ENCODE peak calls at places on chromosomes 11 and 22, in seven cellular contexts. M is uterus; Z is HCT116; I is CD4-positive, CD25-positive, alpha-beta regulatory T cell; W is GM23248; U is GM23338; A is Peyer's patch. R is an unnamed sample.

GRCh38 chr22:20155330-20156041 is 4.6 kb upstream of the CCDC188 start:
- DNase-seq in M (peak), Z (no peak), I (no peak), W (peak), U (no peak), A (no peak), R (peak)

GRCh38 chr22:42933783-42934144 is 76.7 kb upstream of the ARFGAP3 start:
- DNase-seq in M (no peak), Z (no peak), I (no peak), W (peak), U (no peak), A (no peak), R (no peak)

GRCh38 chr22:24134090-24134846 is 47.0 kb upstream of the SUSD2 start:
- DNase-seq in M (no peak), Z (no peak), I (peak), W (no peak), U (peak), A (no peak), R (peak)

GRCh38 chr11:123628936-123629683 is 25.3 kb downstream of the SCN3B start:
- DNase-seq in M (peak), Z (no peak), I (no peak), W (peak), U (no peak), A (no peak), R (peak)

GRCh38 chr11:2792376-2793250 is 92.8 kb upstream of the KCNQ1OT1 start:
- DNase-seq in M (peak), Z (no peak), I (no peak), W (no peak), U (peak), A (peak), R (peak)

GRCh38 chr11:118785362-118785761 is 5.6 kb downstream of the DDX6 start:
- DNase-seq in M (no peak), Z (no peak), I (no peak), W (peak), U (no peak), A (no peak), R (no peak)

GRCh38 chr11:128497057-128497957 is 90.1 kb downstream of the ETS1 start:
- DNase-seq in M (peak), Z (peak), I (no peak), W (peak), U (no peak), A (no peak), R (no peak)

GRCh38 chr11:3642071-3642951 is 519 bp upstream of the ART5 start:
- DNase-seq in M (peak), Z (peak), I (peak), W (peak), U (peak), A (peak), R (peak)

GRCh38 chr22:41833369-41834004 is 582 bp downstream of the SREBF2 start:
- DNase-seq in M (peak), Z (no peak), I (no peak), W (peak), U (peak), A (peak), R (peak)

GRCh38 chr22:39090426-39091064 is 6.5 kb upstream of the APOBEC3H start:
- DNase-seq in M (no peak), Z (no peak), I (peak), W (peak), U (no peak), A (no peak), R (no peak)

GRCh38 chr11:10294289-10294953 is 402 bp upstream of the SBF2 start:
- DNase-seq in M (peak), Z (no peak), I (no peak), W (peak), U (peak), A (peak), R (peak)

GRCh38 chr11:47177229-47177845 is 658 bp upstream of the ARFGAP2 start:
- DNase-seq in M (no peak), Z (peak), I (peak), W (peak), U (peak), A (no peak), R (peak)

GRCh38 chr11:40434941-40435340 is 1024.5 kb downstream of the LRRC4C start:
- DNase-seq in M (no peak), Z (no peak), I (no peak), W (no peak), U (no peak), A (no peak), R (no peak)

GRCh38 chr11:47394322-47395224 is 13.8 kb upstream of the SLC39A13 start:
- DNase-seq in M (no peak), Z (no peak), I (peak), W (no peak), U (no peak), A (peak), R (peak)

GRCh38 chr11:102279641-102280170 is 37.6 kb upstream of the BIRC3 start:
- DNase-seq in M (no peak), Z (no peak), I (no peak), W (peak), U (peak), A (no peak), R (no peak)

GRCh38 chr22:42909363-42910058 is 52.4 kb upstream of the ARFGAP3 start:
- DNase-seq in M (no peak), Z (no peak), I (no peak), W (no peak), U (no peak), A (no peak), R (no peak)

GRCh38 chr11:89491141-89491690 is at the start of gene NOX4:
- DNase-seq in M (peak), Z (no peak), I (no peak), W (peak), U (peak), A (peak), R (peak)

GRCh38 chr22:45503071-45503815 is 560 bp downstream of the FBLN1 start:
- DNase-seq in M (no peak), Z (no peak), I (no peak), W (peak), U (peak), A (peak), R (no peak)

GRCh38 chr11:66126808-66127555 is 56.9 kb downstream of the PACS1 start:
- DNase-seq in M (peak), Z (no peak), I (peak), W (peak), U (peak), A (no peak), R (peak)

DNA sequence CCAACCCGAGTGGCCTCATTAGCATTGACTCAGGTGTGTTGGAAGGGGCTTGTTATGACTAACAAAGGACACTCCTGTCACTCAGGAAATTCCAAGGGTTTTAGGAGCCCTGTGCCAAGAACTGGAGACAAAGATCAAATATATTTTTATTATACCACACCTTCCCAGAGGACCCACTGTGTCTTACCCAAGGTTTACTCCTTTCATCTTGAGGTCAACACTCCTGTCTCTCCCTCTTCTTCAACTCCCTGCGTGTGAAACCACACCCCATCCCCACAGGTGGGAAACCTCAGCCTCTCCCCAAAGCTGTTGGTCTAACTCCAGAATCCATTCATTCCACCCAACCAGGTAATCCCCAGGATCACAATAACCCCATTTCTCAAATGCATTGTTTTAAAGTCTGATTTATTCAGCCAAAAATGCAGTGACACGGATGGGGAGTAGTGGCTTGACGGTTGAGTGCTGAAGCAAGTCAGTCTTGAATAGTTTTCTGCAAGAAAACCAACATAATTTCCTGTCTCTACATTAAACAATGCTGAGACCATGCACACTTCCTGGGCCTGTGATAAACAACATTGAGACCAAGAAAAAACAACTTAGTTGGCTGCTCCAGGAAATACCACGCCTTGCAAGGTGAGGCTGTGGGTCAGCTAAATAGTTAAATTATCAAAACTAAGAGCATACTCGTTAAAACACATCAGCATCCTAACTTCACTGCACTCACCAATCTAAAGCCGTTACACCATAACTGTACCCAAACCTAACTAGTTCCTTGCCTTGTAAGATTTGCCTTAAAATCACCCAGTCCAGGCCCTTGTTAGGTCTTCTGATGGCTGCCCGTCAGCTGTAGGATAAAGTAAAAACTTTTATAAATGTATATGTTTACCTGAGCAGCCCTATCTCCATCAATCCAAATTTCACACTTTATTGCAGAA is 38.5 kb upstream of the SPON1 start:
- DNase-seq in M (no peak), Z (peak), I (peak), W (no peak), U (no peak), A (no peak), R (no peak)
- H3K4me3 ChIP-seq in M (no peak), Z (no peak), I (peak), W (no peak), U (no peak), A (no peak), R (no peak)

DNA sequence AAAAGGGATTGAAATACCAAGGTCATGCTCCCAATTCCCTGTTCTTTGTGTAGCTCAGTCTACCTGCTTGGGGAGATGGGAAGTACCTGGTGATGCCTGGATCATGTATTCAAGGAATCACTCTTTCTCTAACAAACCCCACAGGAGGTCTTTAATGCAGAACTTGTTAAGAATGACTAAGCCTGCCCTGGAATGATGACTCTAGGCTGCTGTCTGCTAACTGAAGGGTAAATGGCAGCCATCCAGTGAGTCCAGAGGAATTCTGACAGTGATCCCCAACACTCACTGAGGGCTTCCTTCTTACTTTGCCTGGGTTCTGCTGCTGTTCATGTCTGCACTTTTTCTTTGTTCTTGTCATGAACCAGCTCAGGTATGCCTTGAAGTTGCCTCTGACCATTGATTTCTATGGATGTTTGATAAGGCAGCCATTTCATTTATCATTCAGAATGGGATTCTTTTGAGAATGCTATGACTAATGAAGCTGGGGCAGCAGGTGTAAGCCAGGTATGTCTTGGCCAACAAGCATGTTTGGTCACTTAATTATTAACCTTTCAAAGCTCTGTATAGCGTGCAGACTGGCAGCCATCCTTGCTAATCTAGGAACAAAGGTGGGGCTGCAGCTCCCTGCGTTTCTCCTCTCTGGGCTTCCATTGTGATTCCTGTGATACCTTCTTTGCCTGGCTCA is 11.4 kb downstream of the PRSS23 start:
- DNase-seq in M (no peak), Z (peak), I (no peak), W (peak), U (peak), A (no peak), R (no peak)
- H3K27ac ChIP-seq in M (peak), Z (peak), I (no peak), W (no peak), U (no peak), A (no peak), R (no peak)

GRCh38 chr11:68412593-68413475 is 47.7 kb upstream of the PPP6R3 start:
- DNase-seq in M (peak), Z (no peak), I (no peak), W (peak), U (no peak), A (no peak), R (peak)
- H3K4me3 ChIP-seq in M (no peak), Z (no peak), I (no peak), W (no peak), U (no peak), A (no peak), R (no peak)

GRCh38 chr22:18060646-18061620 is 16.9 kb upstream of the PEX26 start:
- DNase-seq in M (no peak), Z (no peak), I (no peak), W (peak), U (no peak), A (peak), R (no peak)
- H3K27ac ChIP-seq in M (peak), Z (no peak), I (no peak), W (peak), U (no peak), A (no peak), R (no peak)

DNA sequence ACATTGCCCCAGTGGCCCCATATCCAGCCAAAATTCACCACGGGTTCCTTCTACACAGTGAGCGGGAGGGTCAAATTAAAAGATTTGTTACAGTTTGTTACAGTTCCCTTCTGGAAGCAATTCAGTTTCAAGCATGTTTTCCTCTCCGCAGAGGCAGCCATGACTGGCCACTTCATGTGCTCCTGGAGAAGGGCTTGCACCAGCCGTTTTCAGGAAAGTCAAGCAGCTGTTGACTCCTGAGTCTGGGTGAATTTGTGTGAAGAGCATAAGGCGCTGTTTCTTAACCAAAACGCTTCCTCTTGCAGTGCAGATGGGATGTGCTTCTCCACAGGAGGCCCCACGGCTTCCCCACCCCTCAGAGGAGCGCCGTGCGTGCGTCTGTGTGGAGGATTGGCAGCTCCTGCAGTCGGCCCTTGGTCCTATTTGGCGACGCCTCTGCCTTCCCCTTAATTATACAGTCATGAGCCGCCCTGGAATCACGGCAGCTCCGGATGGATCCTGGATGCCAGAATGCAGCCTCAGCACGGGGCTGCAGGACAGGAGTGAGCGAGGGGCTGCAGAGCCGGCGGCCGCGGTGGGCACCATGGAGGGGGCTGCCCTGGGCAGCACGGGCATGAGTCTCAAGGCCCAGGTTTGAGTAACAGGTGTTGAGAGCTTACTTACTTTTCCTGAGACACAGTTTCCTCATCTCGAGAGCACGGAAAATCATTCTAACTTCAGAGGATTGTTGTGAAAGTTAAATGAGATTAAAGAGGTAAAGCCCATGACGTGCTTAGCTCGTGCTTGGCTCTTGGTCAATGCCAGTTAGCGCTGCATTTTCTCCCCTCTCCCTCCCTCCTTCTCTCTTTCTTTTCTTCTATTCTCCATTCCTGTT is 54.2 kb upstream of the B3GAT1 start:
- DNase-seq in M (no peak), Z (no peak), I (no peak), W (no peak), U (peak), A (peak), R (no peak)
- H3K4me3 ChIP-seq in M (no peak), Z (no peak), I (no peak), W (no peak), U (peak), A (peak), R (no peak)

DNA sequence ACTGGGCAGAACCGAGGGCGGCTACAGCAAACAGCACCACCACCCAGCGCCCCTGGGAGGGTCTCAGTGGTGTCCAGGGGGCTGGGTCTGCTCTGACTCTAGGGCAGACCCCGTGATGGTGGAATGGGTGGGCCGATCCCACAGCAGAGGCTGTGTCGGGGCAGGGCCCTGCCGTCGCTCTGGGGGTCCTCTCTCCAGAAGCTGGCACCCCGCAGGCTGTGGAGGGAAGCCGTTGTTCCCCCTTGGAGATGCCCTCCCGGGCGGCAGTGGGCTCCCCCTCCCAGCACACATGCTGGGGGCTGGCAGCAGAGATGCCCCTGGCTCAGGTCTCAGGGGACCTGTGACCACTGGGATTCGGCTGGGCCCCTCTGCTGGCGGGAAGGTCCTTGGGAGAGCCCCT is 31.2 kb downstream of the TPCN2 start:
- DNase-seq in M (no peak), Z (no peak), I (no peak), W (no peak), U (no peak), A (no peak), R (no peak)
- H3K27ac ChIP-seq in M (no peak), Z (peak), I (peak), W (peak), U (no peak), A (no peak), R (no peak)

DNA sequence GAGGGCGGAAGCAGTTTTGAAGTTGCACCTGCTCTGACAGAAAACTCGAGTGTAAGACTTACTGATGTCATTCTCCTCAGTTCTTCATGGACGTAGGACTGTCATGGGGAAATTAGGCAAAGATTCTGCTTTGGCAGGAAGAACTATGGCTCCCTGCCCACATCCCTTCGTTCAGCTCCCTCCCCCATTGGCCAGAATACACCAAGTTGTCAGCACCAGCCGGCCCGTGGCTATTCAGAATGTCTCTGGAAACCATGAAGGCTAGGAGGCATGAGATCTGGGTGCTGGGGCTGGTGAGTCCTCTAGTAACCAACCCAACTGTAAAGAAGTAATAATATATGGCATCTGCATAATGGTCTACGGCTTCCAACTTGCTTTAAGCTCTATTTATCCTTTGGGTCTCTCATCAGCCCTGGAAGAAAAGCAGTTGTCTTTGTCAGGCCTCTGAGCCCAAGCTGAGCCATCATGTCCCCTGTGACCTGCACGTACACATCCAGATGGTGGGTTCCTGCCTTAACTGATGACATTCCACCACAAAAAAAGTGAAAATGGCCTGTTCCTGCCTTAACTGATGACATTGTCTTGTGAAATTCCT is 74.1 kb downstream of the PIWIL4 start:
- DNase-seq in M (no peak), Z (no peak), I (no peak), W (no peak), U (no peak), A (no peak), R (peak)
- H3K4me3 ChIP-seq in M (no peak), Z (no peak), I (no peak), W (no peak), U (no peak), A (no peak), R (no peak)

GRCh38 chr11:30583505-30584280 is 2.5 kb downstream of the MPPED2 start:
- DNase-seq in M (peak), Z (no peak), I (no peak), W (peak), U (peak), A (no peak), R (peak)

GRCh38 chr11:30585067-30585891 is 874 bp downstream of the MPPED2 start:
- DNase-seq in M (peak), Z (no peak), I (no peak), W (peak), U (peak), A (peak), R (peak)

GRCh38 chr11:30586251-30587144 is at the start of gene MPPED2:
- DNase-seq in M (peak), Z (no peak), I (no peak), W (peak), U (peak), A (peak), R (peak)

GRCh38 chr11:30581646-30582045 is 4.5 kb downstream of the MPPED2 start:
- DNase-seq in M (no peak), Z (no peak), I (no peak), W (no peak), U (no peak), A (no peak), R (no peak)

GRCh38 chr11:30585892-30586250 is 282 bp downstream of the MPPED2 start:
- DNase-seq in M (peak), Z (no peak), I (no peak), W (peak), U (peak), A (no peak), R (peak)
- H3K27ac ChIP-seq in M (peak), Z (no peak), I (no peak), W (no peak), U (no peak), A (no peak), R (peak)

DNA sequence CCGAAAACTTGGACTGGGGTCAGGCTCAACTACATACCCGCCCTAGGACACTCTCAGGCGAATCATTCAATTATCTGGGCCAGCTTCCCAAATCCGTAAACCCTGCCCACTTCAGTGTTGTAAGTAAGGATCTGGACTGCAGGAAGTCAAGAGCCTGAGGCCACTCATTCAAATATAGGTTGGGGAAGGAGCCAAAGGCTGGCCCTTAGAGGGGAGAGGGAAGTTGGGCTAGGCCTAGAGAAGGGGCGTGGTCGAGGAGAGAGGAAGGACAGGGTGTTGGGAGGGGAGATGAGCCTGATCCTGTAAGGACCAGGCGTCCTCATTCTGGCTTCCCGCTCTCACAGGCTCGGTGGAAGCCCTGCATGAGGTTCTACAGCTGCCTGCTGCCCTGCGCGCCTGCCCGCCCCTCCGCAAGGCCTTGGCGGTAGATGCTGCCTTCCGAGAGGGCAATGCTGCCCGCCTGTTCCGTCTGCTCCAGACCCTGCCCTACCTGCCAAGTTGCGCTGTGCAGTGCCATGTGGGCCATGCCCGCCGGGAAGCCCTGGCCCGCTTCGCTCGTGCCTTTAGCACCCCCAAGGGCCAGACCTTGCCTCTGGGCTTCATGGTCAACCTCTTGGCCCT is 3.0 kb downstream of the SAC3D1 start:
- DNase-seq in M (no peak), Z (no peak), I (no peak), W (peak), U (no peak), A (no peak), R (peak)
- H3K4me3 ChIP-seq in M (no peak), Z (no peak), I (no peak), W (no peak), U (no peak), A (no peak), R (no peak)